ENCODE peak calls at places on chromosomes 1 and 21, in nine cellular contexts. C is heart right ventricle; W is activated effector memory CD4-positive, alpha-beta T cell treated with anti-CD3 and anti-CD28 coated beads, Interleukin-2, amount 50 U/mL, for 16 hours; E is GM19239; H is T-helper 2 cell; R is activated CD4-positive, alpha-beta T cell treated with anti-CD3 and anti-CD28 coated beads, Interleukin-2, amount 50 U/mL, for 48 hours; D is HEK293T; P is left lobe of liver; B is caudate nucleus. A is an unnamed sample.

GRCh38 chr1:44714944-44715571 is 15.9 kb downstream of the RNU5D-1 start:
- DNase-seq in C (peak; percentile 64), W (peak; percentile 85), E (no peak), H (peak; percentile 51), R (peak; percentile 63), D (peak; percentile 80), P (peak; percentile 70), B (peak; percentile 31), A (peak; percentile 78)

GRCh38 chr1:100642826-100643225 is 76.7 kb upstream of the VCAM1 start:
- DNase-seq in C (no peak), W (no peak), E (no peak), H (no peak), R (no peak), D (no peak), P (no peak), B (no peak), A (no peak)

GRCh38 chr1:227796359-227796915 is 19.0 kb upstream of the PRSS38 start:
- DNase-seq in C (no peak), W (no peak), E (no peak), H (no peak), R (no peak), D (peak; percentile 7), P (no peak), B (no peak), A (no peak)

GRCh38 chr21:25031750-25032149 is 575.5 kb downstream of the MRPL39 start:
- DNase-seq in C (no peak), W (no peak), E (no peak), H (no peak), R (no peak), D (no peak), P (no peak), B (no peak), A (no peak)

GRCh38 chr1:57784356-57784755 is 360.5 kb upstream of the DAB1 start:
- DNase-seq in C (no peak), W (no peak), E (no peak), H (no peak), R (no peak), D (no peak), P (no peak), B (no peak), A (no peak)

GRCh38 chr1:50705041-50705440 is 255.0 kb downstream of the FAF1 start:
- DNase-seq in C (no peak), W (no peak), E (no peak), H (no peak), R (no peak), D (no peak), P (no peak), B (no peak), A (no peak)

GRCh38 chr1:10143961-10144485 is 66.3 kb upstream of the KIF1B start:
- DNase-seq in C (no peak), W (no peak), E (no peak), H (no peak), R (no peak), D (no peak), P (no peak), B (no peak), A (no peak)

GRCh38 chr1:218584418-218585155 is 239.5 kb downstream of the TGFB2 start:
- DNase-seq in C (no peak), W (no peak), E (no peak), H (no peak), R (no peak), D (no peak), P (no peak), B (no peak), A (no peak)

GRCh38 chr1:206541236-206541833 is 34.0 kb downstream of the RASSF5 start:
- DNase-seq in C (no peak), W (no peak), E (no peak), H (no peak), R (no peak), D (no peak), P (no peak), B (no peak), A (no peak)

GRCh38 chr21:27277122-27277521 is 310.2 kb upstream of the ADAMTS5 start:
- DNase-seq in C (no peak), W (no peak), E (no peak), H (no peak), R (no peak), D (no peak), P (no peak), B (no peak), A (no peak)

GRCh38 chr1:171805395-171806115 is 24.1 kb downstream of the METTL13 start:
- DNase-seq in C (no peak), W (no peak), E (peak; percentile 37), H (no peak), R (no peak), D (no peak), P (no peak), B (no peak), A (no peak)

GRCh38 chr1:160129558-160129957 is 14.0 kb downstream of the ATP1A2 start:
- DNase-seq in C (no peak), W (no peak), E (no peak), H (no peak), R (no peak), D (no peak), P (no peak), B (no peak), A (no peak)

GRCh38 chr1:51969038-51969705 is 21.3 kb downstream of the RAB3B start:
- DNase-seq in C (no peak), W (no peak), E (no peak), H (no peak), R (no peak), D (no peak), P (no peak), B (no peak), A (peak; percentile 66)

GRCh38 chr1:56249244-56249643 is 330.1 kb downstream of the PLPP3 start:
- DNase-seq in C (peak; percentile 19), W (no peak), E (no peak), H (no peak), R (no peak), D (no peak), P (no peak), B (no peak), A (no peak)

GRCh38 chr1:179805291-179806195 is 62.5 kb downstream of the FAM163A start:
- DNase-seq in C (no peak), W (no peak), E (no peak), H (no peak), R (no peak), D (no peak), P (no peak), B (no peak), A (no peak)

GRCh38 chr1:117635805-117636204 is 30.0 kb downstream of the TENT5C start:
- DNase-seq in C (no peak), W (no peak), E (no peak), H (no peak), R (no peak), D (no peak), P (peak; percentile 41), B (no peak), A (no peak)

GRCh38 chr1:209607102-209607794 is 23.7 kb downstream of the CAMK1G start:
- DNase-seq in C (no peak), W (peak; percentile 67), E (no peak), H (no peak), R (peak; percentile 33), D (no peak), P (no peak), B (no peak), A (peak; percentile 70)

GRCh38 chr1:11525151-11525505 is 46.2 kb downstream of the DISP3 start:
- DNase-seq in C (no peak), W (no peak), E (no peak), H (no peak), R (no peak), D (no peak), P (no peak), B (no peak), A (no peak)

GRCh38 chr1:48033495-48034050 is 36.4 kb upstream of the TRABD2B start:
- DNase-seq in C (no peak), W (no peak), E (no peak), H (no peak), R (no peak), D (no peak), P (no peak), B (no peak), A (no peak)

GRCh38 chr1:201385299-201385891 is 7.9 kb upstream of the TNNT2 start:
- DNase-seq in C (no peak), W (peak; percentile 72), E (peak; percentile 76), H (no peak), R (peak; percentile 47), D (peak; percentile 84), P (peak; percentile 74), B (no peak), A (peak; percentile 76)

GRCh38 chr21:32207096-32207716 is 71.6 kb downstream of the MIS18A start:
- DNase-seq in C (no peak), W (no peak), E (no peak), H (no peak), R (no peak), D (no peak), P (no peak), B (no peak), A (no peak)

GRCh38 chr21:43597052-43597451 is 62.2 kb downstream of the HSF2BP start:
- DNase-seq in C (no peak), W (no peak), E (no peak), H (no peak), R (no peak), D (no peak), P (no peak), B (no peak), A (peak; percentile 50)

GRCh38 chr1:220040028-220040596 is 6.2 kb downstream of the EPRS1 start:
- DNase-seq in C (no peak), W (no peak), E (no peak), H (no peak), R (no peak), D (no peak), P (no peak), B (no peak), A (no peak)

GRCh38 chr21:33196956-33197374 is 32.8 kb upstream of the IFNAR2 start:
- DNase-seq in C (peak; percentile 73), W (peak; percentile 83), E (peak; percentile 12), H (no peak), R (peak; percentile 41), D (peak; percentile 82), P (peak; percentile 78), B (no peak), A (peak; percentile 67)

A was measured in A549.